ENCODE peak calls at places on chromosomes 13 and 19, in four cellular contexts. One of them, this sample, is unnamed.

GRCh38 chr19:34118879-34119748 is 53.2 kb upstream of the LSM14A start:
- DNase-seq in PC-9: no peak
- DNase-seq in heart right ventricle: no peak
- DNase-seq in right lobe of liver: no peak
- DNase-seq in this sample: no peak

GRCh38 chr13:20116213-20116612 is 44.6 kb downstream of the GJA3 start:
- DNase-seq in PC-9: no peak
- DNase-seq in right lobe of liver: no peak
- DNase-seq in heart right ventricle: no peak
- DNase-seq in this sample: no peak

GRCh38 chr13:46484561-46484960 is 68.4 kb upstream of the LRCH1 start:
- DNase-seq in heart right ventricle: no peak
- DNase-seq in PC-9: no peak
- DNase-seq in right lobe of liver: no peak
- DNase-seq in this sample: no peak

GRCh38 chr13:99496322-99497142 is 4.7 kb upstream of the TM9SF2 start:
- DNase-seq in heart right ventricle: peak; percentile 21
- DNase-seq in right lobe of liver: peak; percentile 52
- DNase-seq in PC-9: peak; percentile 96
- DNase-seq in this sample: no peak

GRCh38 chr13:103200118-103200885 is 134.1 kb upstream of the SLC10A2 start:
- DNase-seq in heart right ventricle: no peak
- DNase-seq in PC-9: no peak
- DNase-seq in right lobe of liver: no peak
- DNase-seq in this sample: no peak

GRCh38 chr13:104111031-104111430 is 1044.8 kb upstream of the SLC10A2 start:
- DNase-seq in heart right ventricle: no peak
- DNase-seq in PC-9: no peak
- DNase-seq in right lobe of liver: no peak
- DNase-seq in this sample: no peak

GRCh38 chr19:40623403-40624239 is 22.5 kb downstream of the LTBP4 start:
- DNase-seq in heart right ventricle: no peak
- DNase-seq in right lobe of liver: peak; percentile 56
- DNase-seq in PC-9: no peak
- DNase-seq in this sample: peak; percentile 80

GRCh38 chr19:53780506-53780905 is 43.6 kb downstream of the NLRP12 start:
- DNase-seq in PC-9: no peak
- DNase-seq in right lobe of liver: no peak
- DNase-seq in heart right ventricle: no peak
- DNase-seq in this sample: no peak

GRCh38 chr13:51590966-51591627 is 6.8 kb downstream of the WDFY2 start:
- DNase-seq in right lobe of liver: no peak
- DNase-seq in PC-9: peak; percentile 94
- DNase-seq in heart right ventricle: no peak
- DNase-seq in this sample: peak; percentile 51

GRCh38 chr19:35911173-35911572 is 3.1 kb upstream of the TYROBP start:
- DNase-seq in PC-9: no peak
- DNase-seq in heart right ventricle: no peak
- DNase-seq in right lobe of liver: no peak
- DNase-seq in this sample: no peak

GRCh38 chr13:103772576-103772975 is 706.4 kb upstream of the SLC10A2 start:
- DNase-seq in right lobe of liver: no peak
- DNase-seq in PC-9: no peak
- DNase-seq in heart right ventricle: no peak
- DNase-seq in this sample: no peak

GRCh38 chr13:32047796-32048195 is 16.2 kb downstream of the FRY start:
- DNase-seq in heart right ventricle: no peak
- DNase-seq in PC-9: no peak
- DNase-seq in right lobe of liver: no peak
- DNase-seq in this sample: no peak

GRCh38 chr19:964116-964520 is 20.0 kb upstream of the WDR18 start:
- DNase-seq in right lobe of liver: no peak
- DNase-seq in heart right ventricle: no peak
- DNase-seq in PC-9: no peak
- DNase-seq in this sample: no peak

GRCh38 chr19:10553943-10554381 is 10.3 kb downstream of the ATG4D start:
- DNase-seq in right lobe of liver: no peak
- DNase-seq in heart right ventricle: no peak
- DNase-seq in PC-9: no peak
- DNase-seq in this sample: peak; percentile 65

GRCh38 chr13:111645198-111645597 is 324.8 kb downstream of the TEX29 start:
- DNase-seq in PC-9: no peak
- DNase-seq in right lobe of liver: no peak
- DNase-seq in heart right ventricle: no peak
- DNase-seq in this sample: no peak

DNA sequence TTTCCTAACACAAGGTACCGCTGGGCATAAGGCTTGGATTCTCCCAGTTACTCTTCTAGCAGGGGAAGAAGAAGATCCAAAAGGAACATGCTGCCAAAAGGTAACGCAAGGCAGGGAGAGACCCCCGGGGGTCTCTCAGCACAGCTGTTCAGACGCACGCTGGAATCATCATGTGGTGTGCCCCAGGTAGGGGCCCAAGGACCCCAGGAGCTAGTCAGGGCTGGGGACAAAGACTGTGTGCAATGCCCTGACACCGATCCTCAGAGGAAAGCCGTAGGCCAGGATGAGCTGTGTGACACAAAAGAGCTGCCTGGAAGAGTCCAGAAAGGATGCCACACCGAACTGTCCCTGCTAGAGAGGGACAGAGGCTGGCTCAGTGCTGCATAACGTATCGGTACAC is 22.3 kb upstream of the EPHX3 start:
- DNase-seq in heart right ventricle: no peak
- DNase-seq in right lobe of liver: no peak
- DNase-seq in PC-9: no peak
- DNase-seq in this sample: no peak
- H3K27ac ChIP-seq in heart right ventricle: no peak overlapping the region
- H3K27ac ChIP-seq in right lobe of liver: no peak overlapping the region
- H3K27ac ChIP-seq in PC-9: no peak overlapping the region
- H3K27ac ChIP-seq in this sample: peak overlapping the region; percentile 97

DNA sequence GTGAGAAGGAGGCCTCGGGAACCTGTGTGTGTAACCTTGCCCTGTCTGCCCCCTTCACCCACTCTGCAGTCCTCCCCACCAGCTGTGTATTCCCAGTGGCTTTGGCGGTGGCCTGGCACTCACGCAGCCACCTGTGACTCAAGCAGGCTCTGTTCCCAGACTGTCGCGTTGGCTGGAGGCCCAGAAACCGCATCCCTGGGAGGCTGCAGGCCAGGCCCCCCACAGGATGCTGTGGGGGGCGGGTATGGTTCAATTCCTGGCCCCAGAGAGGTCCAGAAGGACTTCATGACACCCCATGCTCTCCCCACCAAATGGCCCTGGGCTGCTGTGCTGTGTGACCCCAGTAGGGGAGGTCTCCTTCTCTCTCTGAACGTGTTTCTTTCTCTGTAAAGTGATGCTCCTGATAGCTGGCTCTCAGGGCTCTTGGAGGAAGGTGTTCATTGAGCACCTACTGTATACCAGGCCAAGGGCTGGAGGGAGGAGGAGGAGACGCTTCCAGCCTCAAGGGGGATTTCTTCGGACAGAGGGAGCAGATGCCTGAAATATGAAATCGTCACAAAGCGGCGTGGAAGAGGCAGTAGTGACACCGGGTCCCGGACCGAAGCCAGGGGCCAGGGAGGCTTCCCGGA is 1.9 kb upstream of the LINGO3 start:
- DNase-seq in heart right ventricle: no peak
- DNase-seq in right lobe of liver: no peak
- DNase-seq in PC-9: no peak
- DNase-seq in this sample: no peak
- TF ChIP-seq CTCF in heart right ventricle: no peak
- TF ChIP-seq CTCF in right lobe of liver: no peak
- TF ChIP-seq CTCF in PC-9: no peak
- TF ChIP-seq CTCF in this sample: no peak

GRCh38 chr19:51023946-51024345 is 2.5 kb downstream of the KLK11 start:
- DNase-seq in right lobe of liver: no peak
- DNase-seq in heart right ventricle: no peak
- DNase-seq in PC-9: peak; percentile 9
- DNase-seq in this sample: no peak
- H3K27ac ChIP-seq in right lobe of liver: no peak overlapping the region
- H3K27ac ChIP-seq in heart right ventricle: no peak overlapping the region
- H3K27ac ChIP-seq in PC-9: no peak overlapping the region
- H3K27ac ChIP-seq in this sample: no peak overlapping the region

DNA sequence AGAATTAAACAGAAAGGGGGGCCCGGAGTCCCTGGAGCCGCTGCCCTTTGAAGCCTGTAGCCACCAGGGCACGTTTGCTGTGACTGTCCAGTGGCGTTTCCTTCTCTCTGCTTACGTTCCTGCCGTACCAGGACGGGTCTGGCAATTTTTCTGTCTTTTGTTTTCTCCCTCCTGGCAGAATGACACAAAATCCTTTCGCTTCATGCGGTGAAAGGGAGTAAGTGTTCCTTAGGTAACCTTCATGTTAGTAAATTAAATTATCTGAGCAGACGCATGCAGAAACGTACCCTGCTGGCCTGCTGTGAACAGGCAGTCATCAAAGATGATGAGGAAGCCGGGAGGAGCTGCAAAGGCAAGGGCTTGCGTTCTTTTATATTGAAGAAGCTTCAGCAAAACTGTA is 299.3 kb upstream of the ARGLU1 start:
- DNase-seq in PC-9: no peak
- DNase-seq in heart right ventricle: no peak
- DNase-seq in right lobe of liver: no peak
- DNase-seq in this sample: no peak
- TF ChIP-seq CTCF in PC-9: no peak
- TF ChIP-seq CTCF in heart right ventricle: peak; percentile 34
- TF ChIP-seq CTCF in right lobe of liver: no peak
- TF ChIP-seq CTCF in this sample: no peak

This sample was measured in RWPE1.